ENCODE peak calls at places on chromosomes 11 and 22, in six cellular contexts. D is GM13977, I is PC-3, Q is upper lobe of right lung, S is thoracic aorta, R is glutamatergic neuron. V is an unnamed sample.

GRCh38 chr22:26671317-26672059 is 14.1 kb downstream of the MIAT start:
- DNase-seq in D (peak), I (no peak), Q (peak), S (no peak), R (no peak), V (peak)

GRCh38 chr22:42562684-42563083 is 8.9 kb downstream of the SERHL2 start:
- DNase-seq in D (no peak), I (no peak), Q (no peak), S (no peak), R (no peak), V (no peak)

GRCh38 chr22:31192513-31192912 is 19.6 kb upstream of the LIMK2 start:
- DNase-seq in D (no peak), I (no peak), Q (no peak), S (no peak), R (peak), V (no peak)

GRCh38 chr11:64765841-64766682 is 6.3 kb upstream of the PYGM start:
- DNase-seq in D (no peak), I (no peak), Q (peak), S (no peak), R (no peak), V (no peak)

GRCh38 chr11:45915446-45915845 is 2.2 kb downstream of the PEX16 start:
- DNase-seq in D (no peak), I (no peak), Q (no peak), S (no peak), R (no peak), V (no peak)

GRCh38 chr11:78954261-78954660 is 379.6 kb upstream of the NARS2 start:
- DNase-seq in D (no peak), I (peak), Q (no peak), S (no peak), R (no peak), V (no peak)

GRCh38 chr11:32008879-32009548 is 81.9 kb upstream of the RCN1 start:
- DNase-seq in D (no peak), I (no peak), Q (no peak), S (no peak), R (no peak), V (no peak)

GRCh38 chr11:109911488-109911887 is 181.7 kb upstream of the ZC3H12C start:
- DNase-seq in D (no peak), I (peak), Q (no peak), S (no peak), R (no peak), V (no peak)

GRCh38 chr11:61027141-61027840 is 55.8 kb downstream of the CD6 start:
- DNase-seq in D (no peak), I (no peak), Q (no peak), S (no peak), R (no peak), V (no peak)

GRCh38 chr11:13140028-13140870 is 131.1 kb downstream of the RASSF10 start:
- DNase-seq in D (no peak), I (peak), Q (peak), S (no peak), R (no peak), V (no peak)

DNA sequence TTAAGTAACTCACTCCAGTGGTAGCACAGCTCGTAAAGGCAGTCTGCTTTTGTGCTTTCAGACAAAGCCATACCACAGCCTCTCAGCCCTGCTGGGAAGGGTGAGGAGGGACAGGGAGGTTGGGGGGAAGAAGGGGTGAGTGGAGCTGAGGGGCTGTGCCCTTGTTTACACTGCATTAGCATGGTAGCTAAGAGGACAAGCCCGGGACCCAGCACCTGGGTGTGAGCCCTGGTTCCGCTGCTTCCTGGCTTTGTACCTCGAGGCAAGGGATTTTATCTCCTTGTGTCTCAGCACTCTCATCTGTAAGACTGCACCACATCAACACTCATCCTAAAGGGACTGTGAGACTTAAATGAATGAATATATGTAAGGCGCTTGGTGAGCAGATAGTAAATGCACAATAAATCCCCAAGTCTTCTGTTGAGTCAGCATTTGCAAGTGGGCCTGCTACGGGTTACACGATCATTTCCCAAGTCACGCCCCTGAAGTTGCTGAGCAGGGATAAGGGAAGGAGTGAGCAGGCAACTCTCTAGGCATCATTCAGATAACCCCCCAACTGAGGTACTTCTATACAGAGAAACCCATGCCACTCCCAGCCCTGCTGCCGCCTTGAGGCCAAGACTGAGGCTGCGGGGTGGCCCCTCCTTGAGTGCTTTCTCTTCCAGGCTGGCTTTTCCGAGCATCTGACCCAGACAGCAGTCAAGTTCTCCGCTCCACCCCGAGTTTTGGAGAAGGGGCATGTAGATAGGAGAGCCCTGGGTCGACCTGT is 7.5 kb downstream of the RASD2 start:
- DNase-seq in D (no peak), I (no peak), Q (no peak), S (no peak), R (no peak), V (no peak)
- TF ChIP-seq CTCF in D (peak), I (peak), Q (no peak), S (no peak), R (no peak), V (no peak)

DNA sequence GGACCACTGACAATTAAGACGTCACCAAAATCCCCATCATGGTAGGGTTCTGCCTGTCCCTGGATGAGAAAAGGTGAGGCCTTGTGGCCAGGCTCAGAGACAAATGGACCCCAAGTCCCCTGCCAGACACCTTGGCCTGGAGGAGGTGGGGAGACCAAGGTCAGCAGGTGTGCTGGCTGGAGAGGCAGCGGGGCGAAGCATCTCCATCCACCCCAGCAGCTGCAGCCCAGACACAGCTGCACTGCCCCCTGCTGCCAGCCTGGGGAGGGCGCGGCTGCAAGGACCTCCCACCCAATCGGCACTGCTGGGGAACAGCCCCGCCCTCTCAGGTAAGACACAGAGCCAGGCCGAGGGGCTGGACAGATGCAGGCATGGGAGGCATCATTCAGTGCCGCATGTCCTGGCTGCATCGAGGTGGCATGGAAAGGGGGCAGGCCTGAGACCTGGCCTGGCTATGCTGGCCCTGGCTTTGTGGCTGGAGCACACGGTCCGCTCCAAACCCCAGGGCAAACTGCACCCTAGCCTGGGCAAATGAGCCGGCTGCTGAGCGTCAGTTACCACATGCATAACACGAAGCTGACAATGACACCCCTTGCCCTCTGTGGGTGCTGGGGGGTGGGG is 12.2 kb upstream of the MFNG start:
- DNase-seq in D (peak), I (no peak), Q (peak), S (no peak), R (peak), V (peak)
- TF ChIP-seq CTCF in D (peak), I (peak), Q (peak), S (no peak), R (peak), V (peak)

GRCh38 chr11:116680349-116681125 is 92.2 kb downstream of the BUD13 start:
- DNase-seq in D (no peak), I (no peak), Q (no peak), S (no peak), R (no peak), V (no peak)
- TF ChIP-seq CTCF in D (no peak), I (no peak), Q (no peak), S (no peak), R (peak), V (no peak)

GRCh38 chr11:9092085-9092484 is 686 bp upstream of the SCUBE2 start:
- DNase-seq in D (no peak), I (no peak), Q (no peak), S (no peak), R (no peak), V (no peak)

GRCh38 chr11:9096427-9096826 is 5.0 kb upstream of the SCUBE2 start:
- DNase-seq in D (no peak), I (no peak), Q (no peak), S (no peak), R (no peak), V (no peak)

GRCh38 chr11:9094420-9094819 is 3.0 kb upstream of the SCUBE2 start:
- DNase-seq in D (no peak), I (no peak), Q (no peak), S (no peak), R (no peak), V (no peak)

GRCh38 chr11:9092846-9093778 is 1.7 kb upstream of the SCUBE2 start:
- DNase-seq in D (peak), I (peak), Q (no peak), S (no peak), R (no peak), V (no peak)

DNA sequence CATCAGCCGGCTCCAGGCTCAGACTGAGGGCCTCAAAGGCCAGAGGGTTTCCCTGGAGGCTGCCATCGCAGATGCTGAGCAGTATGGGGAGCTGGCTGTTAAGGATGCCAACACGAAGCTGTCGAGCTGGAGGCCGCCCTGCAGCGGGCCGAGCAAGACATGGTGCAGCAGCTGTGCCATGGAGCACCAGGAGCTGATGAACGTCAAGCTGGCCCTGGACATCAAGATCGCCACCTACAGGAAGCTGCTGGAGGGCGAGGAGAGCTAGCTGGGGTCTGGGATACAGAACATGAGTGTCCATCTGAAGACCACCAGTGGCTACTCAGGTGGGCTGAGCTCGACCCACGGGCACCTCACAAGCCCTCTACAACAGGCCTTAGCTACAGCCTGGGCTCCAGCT is 4.0 kb upstream of the SCUBE2 start:
- DNase-seq in D (no peak), I (no peak), Q (no peak), S (no peak), R (no peak), V (no peak)
- TF ChIP-seq CTCF in D (peak), I (peak), Q (peak), S (no peak), R (no peak), V (no peak)

V was measured in natural killer cell.